ENCODE peak calls at places on chromosome 11, in four cellular contexts. X is H1, G is HepG2, H is GM12878. O is an unnamed sample.

GRCh38 chr11:9014826-9015225 is 11.0 kb upstream of the NRIP3 start:
- DNase-seq in G (no peak), X (no peak), H (no peak), O (no peak)

GRCh38 chr11:124096364-124096763 is 18.9 kb upstream of the VWA5A start:
- DNase-seq in G (no peak), X (no peak), H (no peak), O (peak; percentile 74)

GRCh38 chr11:2774173-2775082 is 74.6 kb upstream of the KCNQ1OT1 start:
- DNase-seq in H (no peak), G (no peak), X (no peak), O (no peak)

GRCh38 chr11:30196400-30197206 is 34.2 kb upstream of the FSHB start:
- DNase-seq in G (peak; percentile 25), H (no peak), X (peak; percentile 89), O (peak; percentile 36)

GRCh38 chr11:114168691-114169090 is 109.2 kb downstream of the ZBTB16 start:
- DNase-seq in H (no peak), G (no peak), X (no peak), O (no peak)

GRCh38 chr11:26792956-26793355 is 71.1 kb upstream of the SLC5A12 start:
- DNase-seq in X (no peak), G (no peak), H (no peak), O (no peak)

GRCh38 chr11:123707606-123708205 is 33.8 kb downstream of the ZNF202 start:
- DNase-seq in G (peak; percentile 42), H (peak; percentile 30), X (peak; percentile 71), O (peak; percentile 58)

GRCh38 chr11:125925247-125925740 is 20.6 kb upstream of the VSIG10L2 start:
- DNase-seq in X (no peak), H (no peak), G (peak; percentile 79), O (no peak)

GRCh38 chr11:33899383-33900037 is 7.6 kb upstream of the LMO2 start:
- DNase-seq in G (no peak), X (no peak), H (no peak), O (peak; percentile 57)

DNA sequence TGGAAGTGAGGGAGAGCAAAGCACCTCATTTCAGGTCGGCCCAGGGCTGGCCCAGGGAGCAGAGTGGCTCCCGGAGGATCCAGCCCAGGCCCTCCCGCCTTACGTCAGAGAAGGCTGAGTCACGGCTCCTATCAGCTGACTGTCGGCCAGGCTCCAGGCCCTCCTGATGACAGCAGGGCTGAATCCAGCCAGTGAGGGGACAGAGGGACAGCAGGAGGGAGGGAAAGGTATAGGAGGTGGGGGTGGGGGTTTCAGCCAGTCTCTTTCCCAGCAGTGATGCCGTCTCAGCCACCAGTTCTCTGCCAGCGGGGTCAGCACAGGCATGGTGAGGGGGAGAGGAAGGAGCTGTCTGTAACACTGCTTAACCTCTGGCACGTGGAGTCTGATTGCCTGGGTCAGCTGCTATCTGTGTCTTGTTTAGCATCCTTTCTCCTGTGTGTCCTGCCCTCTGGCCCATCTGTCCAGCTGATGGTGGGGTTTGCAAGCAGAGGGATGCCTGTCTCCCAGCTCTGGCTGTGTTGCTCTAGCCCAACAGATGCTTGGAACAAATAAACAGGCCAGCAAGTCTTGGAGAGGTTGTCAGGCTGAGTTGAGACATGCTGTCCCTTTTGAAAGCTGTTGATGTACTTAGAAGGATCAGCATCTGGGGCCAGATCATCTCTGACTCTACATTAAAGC is 74.0 kb downstream of the ADAMTS15 start:
- DNase-seq in X (peak; percentile 67), H (no peak), G (peak; percentile 10), O (peak; percentile 75)
- TF ChIP-seq ATF2 in X (peak; percentile 44), H (no peak), G (no peak), O (no peak)

GRCh38 chr11:79415912-79416311 is 24.9 kb downstream of the TENM4 start:
- DNase-seq in H (no peak), X (no peak), G (no peak), O (no peak)

GRCh38 chr11:79412761-79413160 is 28.1 kb downstream of the TENM4 start:
- DNase-seq in G (no peak), H (no peak), X (no peak), O (no peak)

GRCh38 chr11:79415411-79415810 is 25.4 kb downstream of the TENM4 start:
- DNase-seq in G (no peak), X (no peak), H (no peak), O (no peak)

GRCh38 chr11:79414644-79415317 is 26.0 kb downstream of the TENM4 start:
- DNase-seq in G (no peak), X (no peak), H (no peak), O (no peak)

DNA sequence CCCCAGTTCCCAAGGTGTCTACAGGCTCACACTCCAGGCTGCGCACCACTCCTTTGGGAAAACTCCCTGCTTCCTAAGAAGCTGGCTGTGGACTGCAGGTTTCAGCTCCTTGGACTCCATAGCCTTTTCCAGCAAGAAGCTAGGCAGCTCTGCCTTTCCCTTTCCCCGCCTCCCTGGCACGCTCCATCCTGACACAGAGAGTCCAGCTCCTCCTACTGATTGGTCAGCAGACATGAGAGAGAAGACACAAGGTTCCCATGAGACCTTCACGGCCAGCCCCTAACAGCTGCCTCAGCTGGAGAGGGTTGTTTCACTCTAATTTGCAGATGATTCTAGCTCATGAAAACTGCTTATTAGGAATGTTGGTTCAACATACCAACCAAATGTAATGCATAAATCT is 27.6 kb downstream of the TENM4 start:
- DNase-seq in X (no peak), G (no peak), H (no peak), O (no peak)
- TF ChIP-seq RFX5 in X (no peak), G (no peak), H (no peak), O (no peak)

GRCh38 chr11:72222907-72223614 is 1.5 kb upstream of the INPPL1 start:
- DNase-seq in X (peak; percentile 92), G (peak; percentile 69), H (peak; percentile 76), O (peak; percentile 97)

GRCh38 chr11:72220696-72221363 is 3.7 kb upstream of the INPPL1 start:
- DNase-seq in H (no peak), X (no peak), G (no peak), O (no peak)

GRCh38 chr11:72223615-72224586 is 666 bp upstream of the INPPL1 start:
- DNase-seq in G (no peak), X (peak; percentile 79), H (no peak), O (peak; percentile 77)

GRCh38 chr11:72222106-72222891 is 2.3 kb upstream of the INPPL1 start:
- DNase-seq in H (no peak), G (no peak), X (peak; percentile 51), O (no peak)

GRCh38 chr11:72221386-72221785 is 3.2 kb upstream of the INPPL1 start:
- DNase-seq in H (no peak), X (peak; percentile 35), G (no peak), O (no peak)
- H3K9ac ChIP-seq in H (no peak overlapping the region), X (no peak overlapping the region), G (no peak overlapping the region), O (no peak overlapping the region)

GRCh38 chr11:73384871-73385692 is 8.9 kb downstream of the RELT start:
- DNase-seq in H (peak; percentile 69), G (no peak), X (no peak), O (no peak)
- TF ChIP-seq ATF2 in H (no peak), G (no peak), X (no peak), O (no peak)

GRCh38 chr11:130533871-130534270 is 85.4 kb downstream of the ADAMTS15 start:
- DNase-seq in G (no peak), H (no peak), X (no peak), O (no peak)

GRCh38 chr11:130533113-130533803 is 84.8 kb downstream of the ADAMTS15 start:
- DNase-seq in G (no peak), H (no peak), X (no peak), O (no peak)

GRCh38 chr11:130528862-130529261 is 80.4 kb downstream of the ADAMTS15 start:
- DNase-seq in X (no peak), G (no peak), H (no peak), O (no peak)

GRCh38 chr11:130528301-130528651 is 79.8 kb downstream of the ADAMTS15 start:
- DNase-seq in G (no peak), X (no peak), H (no peak), O (no peak)

GRCh38 chr11:130531061-130531460 is 82.6 kb downstream of the ADAMTS15 start:
- DNase-seq in H (no peak), X (no peak), G (no peak), O (no peak)
- TF ChIP-seq RFX5 in H (no peak), X (no peak), G (no peak), O (no peak)